ENCODE peak calls at places on chromosome 11, in eight cellular contexts. C is mucosa of gallbladder; E is cerebellum; Q is foreskin keratinocyte; W is stimulated activated CD4-positive, alpha-beta T cell treated with anti-CD3 and anti-CD28 coated beads, Interleukin-1b, Interleukin-23, amount 100 ng/mL, for 24 hours; P is caudate nucleus; R is NCI-H460; T is activated CD4-positive, alpha-beta T cell treated with anti-CD3 and anti-CD28 coated beads for 36 hours. D is an unnamed sample.

GRCh38 chr11:36409152-36409713 is 100.8 kb downstream of the TRAF6 start:
- DNase-seq in C (no peak), E (no peak), Q (no peak), W (no peak), P (no peak), R (no peak), T (peak), D (no peak)

GRCh38 chr11:9601041-9601875 is 27.8 kb downstream of the WEE1 start:
- DNase-seq in C (no peak), E (no peak), Q (peak), W (no peak), P (no peak), R (no peak), T (peak), D (no peak)

GRCh38 chr11:93169950-93170561 is 27.7 kb downstream of the SLC36A4 start:
- DNase-seq in C (no peak), E (no peak), Q (peak), W (no peak), P (no peak), R (peak), T (no peak), D (no peak)

GRCh38 chr11:132997396-132997795 is 534.9 kb downstream of the OPCML start:
- DNase-seq in C (no peak), E (no peak), Q (no peak), W (no peak), P (no peak), R (no peak), T (no peak), D (no peak)

GRCh38 chr11:116334596-116334995 is 438.2 kb downstream of the BUD13 start:
- DNase-seq in C (no peak), E (no peak), Q (no peak), W (no peak), P (no peak), R (no peak), T (no peak), D (no peak)

GRCh38 chr11:73734996-73735395 is 25.9 kb downstream of the RAB6A start:
- DNase-seq in C (no peak), E (no peak), Q (peak), W (no peak), P (no peak), R (no peak), T (no peak), D (no peak)

GRCh38 chr11:73137942-73138274 is 4.2 kb downstream of the FCHSD2 start:
- DNase-seq in C (no peak), E (no peak), Q (no peak), W (no peak), P (no peak), R (no peak), T (no peak), D (no peak)

GRCh38 chr11:61830318-61831105 is 2.4 kb downstream of the FADS2 start:
- DNase-seq in C (no peak), E (no peak), Q (no peak), W (no peak), P (no peak), R (no peak), T (no peak), D (no peak)

GRCh38 chr11:126113515-126113957 is 50.9 kb upstream of the CDON start:
- DNase-seq in C (peak), E (peak), Q (peak), W (no peak), P (no peak), R (peak), T (no peak), D (peak)

GRCh38 chr11:91293119-91293518 is 931.5 kb upstream of the FAT3 start:
- DNase-seq in C (no peak), E (no peak), Q (no peak), W (no peak), P (no peak), R (no peak), T (no peak), D (no peak)

GRCh38 chr11:121199516-121199915 is 93.1 kb upstream of the SC5D start:
- DNase-seq in C (no peak), E (no peak), Q (no peak), W (no peak), P (no peak), R (no peak), T (no peak), D (no peak)

GRCh38 chr11:27313157-27313821 is 49.7 kb downstream of the CCDC34 start:
- DNase-seq in C (no peak), E (no peak), Q (no peak), W (no peak), P (no peak), R (no peak), T (no peak), D (no peak)

GRCh38 chr11:120106354-120106753 is 31.6 kb downstream of the TRIM29 start:
- DNase-seq in C (no peak), E (no peak), Q (no peak), W (no peak), P (no peak), R (no peak), T (no peak), D (no peak)